ENCODE peak calls at places on chromosomes 2 and 18, in nine cellular contexts. A is NCI-H774; B is stimulated activated CD4-positive, alpha-beta T cell treated with anti-CD3 and anti-CD28 coated beads, TNF-alpha, amount 100 ng/mL, for 24 hours; X is epithelial cell of esophagus; Q is activated CD4-positive, alpha-beta T cell treated with anti-CD3 and anti-CD28 coated beads for 1 hour; U is AG08395; M is OCI-M1; O is fibroblast of lung; E is Karpas-422. W is an unnamed sample.

GRCh38 chr2:98460573-98461560 is 16.2 kb downstream of the INPP4A start:
- DNase-seq in A (no peak), B (peak; percentile 52), X (no peak), Q (peak; percentile 49), U (no peak), M (no peak), O (no peak), E (peak; percentile 92), W (peak; percentile 52)

GRCh38 chr18:51029378-51029693 is 677 bp upstream of the SMAD4 start:
- DNase-seq in A (no peak), B (no peak), X (no peak), Q (no peak), U (no peak), M (no peak), O (no peak), E (no peak), W (no peak)

GRCh38 chr2:119723121-119723635 is 36.5 kb upstream of the PTPN4 start:
- DNase-seq in A (no peak), B (no peak), X (no peak), Q (no peak), U (no peak), M (no peak), O (no peak), E (no peak), W (no peak)

GRCh38 chr2:137367361-137367760 is 596.9 kb upstream of the HNMT start:
- DNase-seq in A (no peak), B (no peak), X (peak; percentile 17), Q (no peak), U (no peak), M (no peak), O (no peak), E (no peak), W (no peak)

GRCh38 chr2:177984739-177985138 is 87.8 kb downstream of the PDE11A start:
- DNase-seq in A (no peak), B (no peak), X (no peak), Q (no peak), U (no peak), M (no peak), O (no peak), E (no peak), W (no peak)

GRCh38 chr18:45517181-45517741 is 98.0 kb upstream of the SLC14A2 start:
- DNase-seq in A (no peak), B (no peak), X (no peak), Q (no peak), U (peak; percentile 49), M (no peak), O (peak; percentile 59), E (no peak), W (no peak)

GRCh38 chr2:128169497-128169896 is 78.5 kb downstream of the UGGT1 start:
- DNase-seq in A (no peak), B (no peak), X (no peak), Q (no peak), U (no peak), M (no peak), O (peak; percentile 87), E (no peak), W (no peak)

GRCh38 chr18:48855422-48856377 is 95.1 kb downstream of the SMAD7 start:
- DNase-seq in A (no peak), B (no peak), X (no peak), Q (no peak), U (no peak), M (no peak), O (no peak), E (no peak), W (no peak)

GRCh38 chr18:5298156-5298852 is 2.8 kb upstream of the ZBTB14 start:
- DNase-seq in A (no peak), B (no peak), X (no peak), Q (no peak), U (no peak), M (no peak), O (no peak), E (no peak), W (no peak)

GRCh38 chr2:119283873-119284331 is 60.3 kb downstream of the STEAP3 start:
- DNase-seq in A (no peak), B (no peak), X (peak; percentile 91), Q (no peak), U (peak; percentile 98), M (no peak), O (peak; percentile 65), E (no peak), W (no peak)

GRCh38 chr18:46329736-46330246 is 225.6 kb downstream of the HAUS1 start:
- DNase-seq in A (no peak), B (no peak), X (no peak), Q (no peak), U (no peak), M (no peak), O (no peak), E (no peak), W (no peak)

GRCh38 chr2:166180951-166181812 is 53.4 kb upstream of the SCN1A start:
- DNase-seq in A (peak; percentile 33), B (no peak), X (peak; percentile 61), Q (no peak), U (peak; percentile 50), M (peak; percentile 85), O (peak; percentile 54), E (peak; percentile 80), W (no peak)

GRCh38 chr2:110931648-110932047 is 189.1 kb upstream of the BCL2L11 start:
- DNase-seq in A (no peak), B (no peak), X (peak; percentile 80), Q (no peak), U (no peak), M (no peak), O (peak; percentile 50), E (no peak), W (no peak)

W was measured in activated B cell treated with CpG ODN at 0.5 μM for 24 hours.